ENCODE peak calls at places on chromosomes 7 and 10, in seven cellular contexts. H is spleen, U is uterus, T is heart left ventricle, B is endothelial cell of umbilical vein, X is ovary, D is adrenal gland. N is an unnamed sample. For H3K36me3, the result is how much of the 10 kb centered on the place peaks cover.

GRCh38 chr10:118792501-118792900 is 37.7 kb upstream of the CACUL1 start:
- DNase-seq in H (no peak), U (no peak), T (peak), B (no peak), X (no peak), D (no peak), N (no peak)

GRCh38 chr7:81120803-81121202 is 202.0 kb upstream of the SEMA3C start:
- DNase-seq in H (no peak), U (no peak), T (no peak), B (no peak), X (no peak), D (no peak), N (no peak)

GRCh38 chr10:133187906-133188681 is 28.1 kb downstream of the KNDC1 start:
- DNase-seq in H (no peak), U (no peak), T (peak), B (no peak), X (no peak), D (no peak), N (no peak)

GRCh38 chr10:48776528-48776927 is 91.9 kb downstream of the WDFY4 start:
- DNase-seq in H (no peak), U (no peak), T (no peak), B (no peak), X (no peak), D (no peak), N (no peak)

GRCh38 chr10:132913559-132914115 is 28.7 kb downstream of the CFAP46 start:
- DNase-seq in H (peak), U (no peak), T (peak), B (no peak), X (no peak), D (no peak), N (no peak)

GRCh38 chr7:37494940-37495339 is 46.3 kb upstream of the ELMO1 start:
- DNase-seq in H (no peak), U (no peak), T (no peak), B (no peak), X (no peak), D (no peak), N (no peak)

GRCh38 chr10:63763744-63764143 is 242.5 kb downstream of the REEP3 start:
- DNase-seq in H (no peak), U (no peak), T (no peak), B (no peak), X (no peak), D (no peak), N (no peak)

GRCh38 chr10:36172574-36172973 is 530.5 kb upstream of the FZD8 start:
- DNase-seq in H (no peak), U (no peak), T (peak), B (peak), X (no peak), D (peak), N (no peak)

GRCh38 chr7:139328375-139328774 is 12.8 kb upstream of the FMC1 start:
- DNase-seq in H (no peak), U (no peak), T (no peak), B (no peak), X (no peak), D (peak), N (no peak)

GRCh38 chr10:36448760-36449681 is 676.4 kb upstream of the ANKRD30A start:
- DNase-seq in H (no peak), U (no peak), T (no peak), B (peak), X (no peak), D (no peak), N (no peak)

GRCh38 chr10:79381804-79382221 is 34.5 kb downstream of the PPIF start:
- DNase-seq in H (peak), U (peak), T (peak), B (no peak), X (peak), D (peak), N (peak)

GRCh38 chr7:99786726-99787300 is 2.8 kb upstream of the CYP3A4 start:
- DNase-seq in H (no peak), U (no peak), T (no peak), B (no peak), X (no peak), D (no peak), N (no peak)

GRCh38 chr7:108450160-108450559 is 6.1 kb downstream of the NRCAM start:
- DNase-seq in H (no peak), U (no peak), T (no peak), B (no peak), X (no peak), D (no peak), N (no peak)

GRCh38 chr7:20307901-20308300 is 22.8 kb upstream of the ITGB8 start:
- DNase-seq in H (no peak), U (no peak), T (no peak), B (no peak), X (no peak), D (no peak), N (no peak)

GRCh38 chr7:119197872-119198527 is 973.5 kb downstream of the ANKRD7 start:
- DNase-seq in H (no peak), U (no peak), T (no peak), B (peak), X (no peak), D (peak), N (peak)

GRCh38 chr7:122442929-122443328 is 138.4 kb upstream of the FEZF1 start:
- DNase-seq in H (no peak), U (no peak), T (no peak), B (no peak), X (no peak), D (no peak), N (no peak)

GRCh38 chr7:101564778-101565211 is 64.3 kb downstream of the MYL10 start:
- DNase-seq in H (no peak), U (no peak), T (no peak), B (peak), X (no peak), D (peak), N (no peak)

GRCh38 chr7:20170626-20171025 is 46.6 kb downstream of the MACC1 start:
- DNase-seq in H (no peak), U (no peak), T (no peak), B (no peak), X (no peak), D (no peak), N (no peak)

GRCh38 chr7:15795371-15795770 is 108.9 kb upstream of the MEOX2 start:
- DNase-seq in H (no peak), U (no peak), T (peak), B (no peak), X (no peak), D (no peak), N (no peak)

DNA sequence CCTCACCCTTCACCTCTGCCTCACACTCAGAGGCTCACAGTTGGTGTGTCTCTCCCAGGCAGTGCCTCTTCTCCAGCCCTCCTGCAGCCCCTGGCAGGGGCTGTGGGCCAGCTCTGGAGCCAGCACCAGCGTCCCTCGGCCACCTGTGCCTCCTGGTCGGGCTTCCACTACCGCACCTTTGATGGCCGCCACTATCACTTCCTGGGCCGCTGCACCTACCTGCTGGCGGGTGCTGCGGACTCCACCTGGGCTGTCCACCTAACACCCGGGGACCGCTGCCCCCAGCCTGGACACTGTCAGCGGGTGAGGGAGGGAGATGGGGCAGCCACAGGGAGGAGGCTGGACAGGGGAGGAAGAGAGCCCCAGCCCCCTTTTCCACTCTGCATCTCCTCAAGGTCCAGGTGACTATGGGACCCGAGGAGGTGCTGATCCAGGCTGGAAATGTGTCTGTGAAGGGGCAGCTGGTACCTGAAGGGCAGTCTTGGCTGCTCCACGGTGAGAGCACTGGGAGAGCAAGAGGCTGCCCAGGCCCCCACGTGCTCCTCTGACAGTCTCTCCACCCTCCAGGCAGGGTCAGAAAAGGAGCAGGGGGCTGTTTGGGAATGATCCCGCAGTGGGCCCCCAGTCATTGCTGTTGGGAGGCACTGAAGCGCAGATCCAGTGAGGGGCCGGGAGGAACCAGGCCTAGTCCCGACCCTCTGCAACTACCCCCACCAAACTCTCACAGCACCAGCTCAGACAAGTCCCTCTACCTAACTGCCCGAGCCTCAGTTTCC is 4.4 kb upstream of the ZNF467 start:
- DNase-seq in H (peak), U (no peak), T (no peak), B (no peak), X (no peak), D (no peak), N (no peak)
- H3K36me3 ChIP-seq in H (under half), U (under half), T (under half), B (under half), X (under half), D (under half), N (under half)

GRCh38 chr7:27173412-27174076 is 576 bp downstream of the HOXA10 start:
- DNase-seq in H (peak), U (peak), T (no peak), B (peak), X (no peak), D (peak), N (peak)
- TF ChIP-seq POLR2A in H (no peak), U (no peak), T (no peak), B (no peak), X (no peak), D (no peak), N (no peak)

DNA sequence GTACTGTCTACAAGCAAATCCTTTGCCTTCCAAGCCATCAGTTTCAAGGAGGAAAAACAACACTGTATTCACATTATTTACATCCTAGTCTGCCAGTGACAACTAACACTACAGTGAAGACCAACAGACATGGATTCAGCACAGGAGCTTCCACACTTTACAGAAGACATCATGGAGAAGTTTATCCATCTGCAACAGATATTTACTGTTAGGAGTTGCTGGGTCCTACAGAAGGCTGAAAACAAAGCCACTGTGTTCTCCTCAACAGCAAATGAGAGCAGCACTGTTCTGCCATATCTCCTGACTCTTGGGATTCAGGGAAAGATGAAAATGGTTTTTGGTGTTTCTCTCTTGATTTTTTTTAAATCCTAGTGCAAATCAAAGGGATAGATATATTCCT is 31.9 kb downstream of the NAPEPLD start:
- DNase-seq in H (no peak), U (no peak), T (no peak), B (no peak), X (no peak), D (no peak), N (no peak)
- H3K36me3 ChIP-seq in H (under half), U (under half), T (under half), B (under half), X (under half), D (under half), N (under half)

DNA sequence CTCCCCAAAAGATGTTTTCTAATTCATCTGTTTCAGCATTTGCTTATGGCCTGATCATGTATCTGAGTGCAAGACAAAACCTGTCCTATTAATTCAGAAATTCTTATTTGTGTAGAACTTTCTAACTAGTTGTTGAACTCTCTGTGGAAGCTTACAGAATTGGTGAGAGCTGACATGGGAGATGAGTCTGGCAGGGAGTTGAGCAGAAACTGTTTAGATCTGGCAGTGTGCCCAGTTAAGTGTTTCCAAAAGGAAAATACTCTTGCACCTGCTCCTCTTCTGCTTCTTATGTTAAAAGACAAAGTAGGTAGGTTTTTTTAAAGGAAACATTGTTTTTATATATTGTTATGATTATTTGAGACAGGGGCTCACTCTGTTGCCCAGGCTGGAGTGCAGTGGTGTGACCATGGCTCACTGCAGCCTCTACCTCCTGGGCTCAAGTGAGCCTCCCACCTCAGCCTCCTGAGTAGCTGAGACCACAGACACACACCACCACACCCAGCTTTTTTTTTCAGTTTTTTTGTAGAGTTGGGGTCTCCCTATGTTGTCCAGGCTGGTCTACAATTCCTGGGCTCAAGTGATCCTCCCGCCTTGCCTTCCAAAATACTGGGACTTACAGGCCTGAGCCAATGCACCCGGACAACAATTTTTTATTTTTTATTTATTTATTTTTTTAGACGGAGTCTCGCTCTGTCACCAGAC is 1.4 kb upstream of the IFIT1 start:
- DNase-seq in H (no peak), U (no peak), T (peak), B (no peak), X (no peak), D (no peak), N (no peak)
- TF ChIP-seq POLR2A in H (no peak), U (no peak), T (no peak), B (no peak), X (no peak), D (no peak), N (no peak)

GRCh38 chr7:34136698-34137097 is 231.4 kb downstream of the BMPER start:
- DNase-seq in H (no peak), U (no peak), T (no peak), B (no peak), X (no peak), D (no peak), N (no peak)
- H3K36me3 ChIP-seq in H (under half), U (under half), T (under half), B (under half), X (under half), D (under half), N (under half)

DNA sequence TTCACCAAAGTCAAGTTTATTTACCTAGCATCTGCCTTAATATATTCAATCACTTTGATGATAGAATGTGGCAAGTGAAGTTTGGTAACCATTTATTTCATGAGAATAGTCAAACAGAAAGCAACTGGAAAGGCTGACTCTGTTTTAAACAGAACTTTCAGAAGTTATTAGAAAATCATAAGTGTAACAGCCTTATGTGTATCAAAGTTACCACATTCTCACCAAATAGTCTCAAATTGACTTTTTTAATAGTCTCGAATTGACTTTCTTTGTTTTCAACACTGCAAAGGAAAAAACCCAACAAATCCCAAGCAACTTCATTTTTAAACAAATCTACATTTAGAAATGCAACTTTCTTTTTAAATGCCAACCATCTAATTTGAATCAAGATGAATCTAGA is 29.5 kb downstream of the NAMPT start:
- DNase-seq in H (no peak), U (no peak), T (no peak), B (no peak), X (no peak), D (no peak), N (no peak)
- TF ChIP-seq POLR2A in H (no peak), U (no peak), T (no peak), B (no peak), X (no peak), D (no peak), N (no peak)

GRCh38 chr10:128072941-128073615 is 53.1 kb downstream of the MKI67 start:
- DNase-seq in H (peak), U (no peak), T (no peak), B (no peak), X (no peak), D (no peak), N (no peak)

GRCh38 chr10:128070161-128070560 is 56.1 kb downstream of the MKI67 start:
- DNase-seq in H (peak), U (no peak), T (no peak), B (no peak), X (no peak), D (no peak), N (no peak)

GRCh38 chr10:128069351-128070051 is 56.7 kb downstream of the MKI67 start:
- DNase-seq in H (peak), U (peak), T (peak), B (peak), X (peak), D (peak), N (peak)

GRCh38 chr10:128071417-128071782 is 54.8 kb downstream of the MKI67 start:
- DNase-seq in H (peak), U (no peak), T (no peak), B (no peak), X (no peak), D (no peak), N (no peak)

DNA sequence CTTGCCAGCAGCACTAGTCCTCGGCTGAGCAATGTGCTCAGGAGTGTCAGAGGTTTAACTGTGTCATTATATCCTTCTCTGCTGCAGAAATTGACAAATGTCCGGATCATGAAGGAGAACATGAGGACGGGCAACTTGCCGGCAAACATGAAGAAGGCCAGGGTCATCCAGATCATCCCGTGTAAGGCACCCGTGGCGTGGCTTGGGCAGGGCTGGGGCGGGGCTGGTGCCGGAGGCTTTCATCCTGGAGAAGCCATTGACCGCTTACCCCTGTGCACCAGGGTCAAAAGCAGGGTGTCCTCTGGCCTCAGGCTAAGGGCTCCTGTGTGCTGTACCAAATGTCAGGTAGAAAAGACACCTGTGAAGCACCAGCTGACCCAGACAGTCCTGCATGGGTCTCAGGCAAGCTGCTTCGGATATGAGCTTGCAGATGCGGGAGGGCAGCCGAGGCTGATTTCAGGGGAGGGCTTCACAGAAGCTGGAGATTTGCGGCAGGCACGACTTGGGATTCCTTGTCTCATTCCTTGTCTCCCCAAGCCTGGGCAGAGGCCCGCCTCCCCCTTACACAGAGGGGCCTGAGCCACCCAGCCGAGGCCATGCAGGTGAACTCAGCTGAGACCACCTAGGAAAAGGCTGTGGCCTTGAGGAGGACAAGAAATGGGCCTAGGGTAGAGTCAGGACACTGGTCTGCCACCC is 55.4 kb downstream of the MKI67 start:
- DNase-seq in H (peak), U (no peak), T (no peak), B (no peak), X (no peak), D (no peak), N (no peak)
- H3K36me3 ChIP-seq in H (half or more), U (under half), T (half or more), B (under half), X (under half), D (half or more), N (under half)

DNA sequence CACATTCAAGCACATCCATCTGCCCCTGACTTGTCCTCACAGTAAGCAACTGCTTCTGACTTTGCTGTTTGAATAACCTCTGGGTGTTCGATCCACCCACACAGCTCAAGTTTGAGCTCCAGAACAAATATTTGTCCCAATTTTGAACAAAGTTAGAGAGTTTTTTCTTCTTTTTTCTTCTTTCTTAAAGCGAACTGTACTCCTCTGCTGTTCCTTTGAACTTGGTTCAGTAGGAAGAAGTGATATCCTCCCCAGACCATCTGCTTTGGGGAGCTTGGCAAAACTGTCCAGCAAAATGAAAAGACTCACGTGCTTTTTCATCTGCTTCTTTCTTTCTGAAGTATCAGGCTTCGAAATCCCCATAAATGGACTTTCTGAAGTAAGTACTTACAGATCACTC is at the start of gene ITIH2:
- DNase-seq in H (no peak), U (no peak), T (no peak), B (no peak), X (no peak), D (no peak), N (no peak)
- TF ChIP-seq POLR2A in H (no peak), U (no peak), T (no peak), B (no peak), X (no peak), D (no peak), N (no peak)

GRCh38 chr7:22157552-22157951 is 199.4 kb downstream of the RAPGEF5 start:
- DNase-seq in H (no peak), U (no peak), T (no peak), B (no peak), X (no peak), D (no peak), N (no peak)

GRCh38 chr7:22156205-22156604 is 200.7 kb downstream of the RAPGEF5 start:
- DNase-seq in H (no peak), U (no peak), T (no peak), B (peak), X (no peak), D (no peak), N (no peak)

GRCh38 chr7:22153427-22154106 is 203.4 kb downstream of the RAPGEF5 start:
- DNase-seq in H (no peak), U (no peak), T (no peak), B (no peak), X (no peak), D (no peak), N (no peak)

GRCh38 chr7:22152690-22153089 is 204.3 kb downstream of the RAPGEF5 start:
- DNase-seq in H (no peak), U (no peak), T (no peak), B (no peak), X (no peak), D (no peak), N (no peak)

DNA sequence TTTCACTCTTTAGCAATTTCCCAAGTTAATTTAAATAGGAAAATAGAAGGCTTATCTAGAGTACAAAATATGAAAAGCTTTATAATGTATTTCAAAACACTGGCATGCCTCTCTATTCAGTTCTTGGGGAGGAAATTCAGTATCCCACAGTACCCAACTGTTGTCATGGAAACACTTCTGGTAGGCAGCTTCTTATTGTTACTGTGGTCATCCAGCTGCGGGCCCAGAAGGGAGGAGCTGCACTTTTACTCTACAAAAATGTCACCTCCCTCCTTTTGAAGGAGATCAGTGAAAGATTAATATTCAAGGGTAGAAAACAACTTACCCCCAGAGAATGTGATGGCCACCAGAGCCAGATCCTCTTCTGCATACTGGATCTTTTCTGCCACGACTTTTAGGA is 202.8 kb downstream of the RAPGEF5 start:
- DNase-seq in H (no peak), U (no peak), T (no peak), B (peak), X (no peak), D (no peak), N (no peak)
- H3K36me3 ChIP-seq in H (under half), U (under half), T (under half), B (under half), X (under half), D (under half), N (under half)

N was measured in body of pancreas.